ENCODE peak calls at places on chromosomes 7 and 10, in ten cellular contexts. P is astrocyte of the spinal cord, C is cardiac muscle cell, E is kidney, M is retinal pigment epithelial cell, A is MM.1S, K is fibroblast of the aortic adventitia, Y is A549, S is lung, B is AG10803. T is an unnamed sample.
A peak's percentile ranks its signal among the peaks of the same experiment; 100 is the strongest.

GRCh38 chr10:6416892-6417512 is 163.1 kb downstream of the PRKCQ start:
- DNase-seq in S (no peak), C (peak; percentile 58), M (no peak), E (no peak), B (peak; percentile 34), P (peak; percentile 56), K (peak; percentile 62), Y (peak; percentile 71), A (peak; percentile 56), T (peak; percentile 66)

GRCh38 chr7:2258661-2259365 is 16.8 kb downstream of the NUDT1 start:
- DNase-seq in E (no peak), K (no peak), B (no peak), M (no peak), C (no peak), S (no peak), P (no peak), A (no peak), Y (no peak), T (no peak)

GRCh38 chr10:68047088-68047487 is 28.0 kb downstream of the HERC4 start:
- DNase-seq in C (no peak), K (no peak), P (no peak), S (no peak), E (no peak), B (no peak), M (no peak), A (no peak), Y (no peak), T (peak; percentile 20)

GRCh38 chr7:88243345-88243909 is 23.6 kb upstream of the SRI start:
- DNase-seq in C (peak; percentile 54), B (peak; percentile 41), K (peak; percentile 75), M (no peak), Y (peak; percentile 25), A (peak; percentile 15), S (no peak), E (no peak), P (peak; percentile 73), T (peak; percentile 52)

GRCh38 chr7:151992375-151992774 is 33.1 kb upstream of the GALNT11 start:
- DNase-seq in K (peak; percentile 21), S (peak; percentile 48), P (no peak), A (peak; percentile 60), Y (peak; percentile 66), M (no peak), E (peak; percentile 86), B (no peak), C (peak; percentile 49), T (peak; percentile 29)

GRCh38 chr10:4658777-4659176 is 167.2 kb upstream of the AKR1E2 start:
- DNase-seq in S (no peak), E (no peak), C (no peak), K (no peak), Y (no peak), M (no peak), P (no peak), A (no peak), B (no peak), T (no peak)

GRCh38 chr7:93228302-93228701 is 2.0 kb upstream of the HEPACAM2 start:
- DNase-seq in M (no peak), P (peak; percentile 63), Y (peak; percentile 38), C (peak; percentile 76), S (no peak), E (no peak), B (peak; percentile 66), K (peak; percentile 81), A (peak; percentile 76), T (peak; percentile 75)

GRCh38 chr7:2609001-2609411 is 22.8 kb upstream of the TTYH3 start:
- DNase-seq in S (no peak), M (no peak), E (peak; percentile 61), A (no peak), B (no peak), K (peak; percentile 47), Y (peak; percentile 59), C (peak; percentile 56), P (peak; percentile 45), T (peak; percentile 37)

GRCh38 chr10:78566216-78567135 is 502.3 kb upstream of the ZMIZ1 start:
- DNase-seq in M (no peak), E (no peak), P (no peak), C (peak; percentile 27), B (peak; percentile 87), K (peak; percentile 33), A (no peak), S (no peak), Y (no peak), T (peak; percentile 53)

GRCh38 chr7:137774793-137775201 is 72.0 kb downstream of the DGKI start:
- DNase-seq in P (peak; percentile 69), E (no peak), K (peak; percentile 33), B (peak; percentile 16), S (no peak), A (no peak), C (no peak), M (no peak), Y (no peak), T (no peak)

DNA sequence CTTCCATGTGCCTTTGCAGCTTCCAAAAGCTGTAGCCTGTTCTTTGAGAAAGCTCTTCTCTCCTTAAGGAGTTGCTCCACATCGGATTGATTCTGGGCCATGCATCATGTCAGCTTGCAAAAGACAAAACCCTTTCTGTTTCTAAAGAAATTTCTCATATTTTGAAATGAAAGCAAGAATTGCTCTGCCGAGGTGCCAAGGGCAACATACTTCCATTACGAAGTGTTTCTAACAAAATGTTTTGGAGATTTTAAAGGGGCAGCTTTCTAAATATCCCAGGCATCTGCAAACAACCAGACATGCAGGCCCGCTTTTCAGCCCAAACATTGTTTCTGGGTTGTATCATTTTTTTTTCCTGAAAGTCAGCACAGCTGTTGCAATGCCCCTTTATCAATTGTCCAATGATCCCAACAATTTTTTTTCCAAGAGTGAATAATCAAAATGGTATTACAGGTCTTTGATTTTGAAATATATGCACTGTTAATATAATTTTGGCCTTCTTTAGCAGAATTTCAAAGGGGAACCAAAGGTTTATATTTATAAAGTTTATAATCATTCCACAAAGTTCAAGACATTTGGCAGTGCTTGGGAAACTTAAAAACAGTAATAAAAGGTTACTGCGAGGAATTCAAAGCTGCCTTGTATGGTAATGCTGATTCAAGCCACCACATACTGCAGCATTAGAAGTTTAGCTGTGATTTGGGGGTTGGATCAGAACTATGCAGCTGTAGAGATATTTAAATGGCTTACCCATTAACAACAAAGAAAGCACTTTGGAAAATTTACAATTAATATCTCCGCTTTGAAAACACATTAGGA is 61.0 kb downstream of the TES start:
- DNase-seq in C (no peak), K (peak; percentile 87), A (no peak), Y (no peak), S (no peak), M (no peak), E (no peak), P (peak; percentile 39), B (peak; percentile 70), T (peak; percentile 87)
- H3K4me3 ChIP-seq in C (no peak overlapping the region), K (peak overlapping the region; percentile 7), A (no peak overlapping the region), Y (no peak overlapping the region), S (no peak overlapping the region), M (no peak overlapping the region), E (no peak overlapping the region), P (no peak overlapping the region), B (peak overlapping the region; percentile 27), T (peak overlapping the region; percentile 2)

GRCh38 chr10:73920084-73920483 is 9.2 kb downstream of the PLAU start:
- DNase-seq in P (no peak), E (peak; percentile 75), B (peak; percentile 66), K (peak; percentile 52), M (no peak), C (no peak), Y (no peak), S (no peak), A (peak; percentile 61), T (peak; percentile 76)

GRCh38 chr10:73915206-73915851 is 4.4 kb downstream of the PLAU start:
- DNase-seq in M (no peak), A (no peak), C (no peak), S (no peak), E (peak; percentile 15), Y (no peak), P (no peak), K (no peak), B (no peak), T (no peak)

GRCh38 chr10:73914036-73914435 is 3.1 kb downstream of the PLAU start:
- DNase-seq in S (no peak), Y (no peak), M (no peak), E (peak; percentile 59), A (no peak), B (no peak), P (no peak), C (no peak), K (no peak), T (no peak)

GRCh38 chr10:73916761-73917470 is 6.0 kb downstream of the PLAU start:
- DNase-seq in P (no peak), K (no peak), B (no peak), A (peak; percentile 50), S (no peak), Y (no peak), E (peak; percentile 35), M (no peak), C (no peak), T (peak; percentile 62)

GRCh38 chr10:73917566-73918305 is 6.8 kb downstream of the PLAU start:
- DNase-seq in A (no peak), P (peak; percentile 42), B (no peak), K (no peak), Y (no peak), S (no peak), C (no peak), M (no peak), E (no peak), T (no peak)
- TF ChIP-seq CTCF in A (no peak), P (no peak), B (no peak), K (no peak), Y (no peak), S (no peak), C (no peak), M (no peak), E (no peak), T (no peak)

GRCh38 chr10:22427101-22427500 is 81.8 kb downstream of the SPAG6 start:
- DNase-seq in P (peak; percentile 64), M (no peak), E (no peak), B (peak; percentile 43), K (peak; percentile 69), C (peak; percentile 26), A (no peak), Y (peak; percentile 34), S (no peak), T (no peak)
- H3K4me3 ChIP-seq in P (no peak overlapping the region), M (no peak overlapping the region), E (no peak overlapping the region), B (no peak overlapping the region), K (no peak overlapping the region), C (no peak overlapping the region), A (no peak overlapping the region), Y (no peak overlapping the region), S (no peak overlapping the region), T (no peak overlapping the region)

GRCh38 chr10:100827819-100828743 is 82.7 kb downstream of the PAX2 start:
- DNase-seq in S (peak; percentile 28), A (peak; percentile 58), B (no peak), Y (peak; percentile 75), P (no peak), M (no peak), K (no peak), C (peak; percentile 84), E (no peak), T (no peak)
- TF ChIP-seq CTCF in S (no peak), A (peak; percentile 21), B (no peak), Y (peak; percentile 30), P (peak; percentile 3), M (no peak), K (no peak), C (no peak), E (no peak), T (no peak)

T was measured in fibroblast of villous mesenchyme.